ENCODE peak calls at places on chromosomes 5 and 9, in ten cellular contexts. One of them, this sample, is unnamed. For H3K27me3, the result is how much of the 10 kb centered on the place peaks cover.

GRCh38 chr5:4640793-4641192 is 499.3 kb upstream of the ADAMTS16 start:
- DNase-seq in spleen: no peak
- DNase-seq in HL-60: no peak
- DNase-seq in GM12878: no peak
- DNase-seq in keratinocyte: no peak
- DNase-seq in GM06990: no peak
- DNase-seq in PC-3: no peak
- DNase-seq in tibial artery: no peak
- DNase-seq in SJSA1: no peak
- DNase-seq in uterus: no peak
- DNase-seq in this sample: no peak

GRCh38 chr9:96453625-96454024 is 3.7 kb downstream of the HABP4 start:
- DNase-seq in tibial artery: no peak
- DNase-seq in HL-60: no peak
- DNase-seq in uterus: no peak
- DNase-seq in SJSA1: no peak
- DNase-seq in GM06990: no peak
- DNase-seq in PC-3: peak
- DNase-seq in keratinocyte: no peak
- DNase-seq in spleen: no peak
- DNase-seq in GM12878: no peak
- DNase-seq in this sample: peak

GRCh38 chr5:130135506-130135905 is 231.2 kb downstream of the CHSY3 start:
- DNase-seq in uterus: no peak
- DNase-seq in tibial artery: no peak
- DNase-seq in GM06990: no peak
- DNase-seq in keratinocyte: no peak
- DNase-seq in GM12878: no peak
- DNase-seq in SJSA1: no peak
- DNase-seq in HL-60: no peak
- DNase-seq in spleen: no peak
- DNase-seq in PC-3: peak
- DNase-seq in this sample: no peak

GRCh38 chr5:112063191-112063590 is 306.2 kb upstream of the NREP start:
- DNase-seq in uterus: no peak
- DNase-seq in GM06990: peak
- DNase-seq in SJSA1: no peak
- DNase-seq in tibial artery: no peak
- DNase-seq in spleen: no peak
- DNase-seq in PC-3: no peak
- DNase-seq in keratinocyte: no peak
- DNase-seq in HL-60: no peak
- DNase-seq in GM12878: no peak
- DNase-seq in this sample: no peak

GRCh38 chr5:67724412-67725135 is 491.0 kb upstream of the PIK3R1 start:
- DNase-seq in tibial artery: no peak
- DNase-seq in keratinocyte: no peak
- DNase-seq in SJSA1: no peak
- DNase-seq in HL-60: no peak
- DNase-seq in uterus: no peak
- DNase-seq in PC-3: no peak
- DNase-seq in GM12878: no peak
- DNase-seq in GM06990: no peak
- DNase-seq in spleen: no peak
- DNase-seq in this sample: no peak

GRCh38 chr9:3401556-3401955 is 124.2 kb downstream of the RFX3 start:
- DNase-seq in HL-60: no peak
- DNase-seq in spleen: no peak
- DNase-seq in SJSA1: no peak
- DNase-seq in GM06990: no peak
- DNase-seq in tibial artery: no peak
- DNase-seq in GM12878: no peak
- DNase-seq in PC-3: no peak
- DNase-seq in uterus: no peak
- DNase-seq in keratinocyte: no peak
- DNase-seq in this sample: no peak

GRCh38 chr5:136811086-136811485 is 445.7 kb upstream of the TRPC7 start:
- DNase-seq in uterus: no peak
- DNase-seq in tibial artery: no peak
- DNase-seq in GM06990: no peak
- DNase-seq in HL-60: no peak
- DNase-seq in keratinocyte: no peak
- DNase-seq in GM12878: no peak
- DNase-seq in PC-3: no peak
- DNase-seq in spleen: no peak
- DNase-seq in SJSA1: peak
- DNase-seq in this sample: no peak

GRCh38 chr9:86075132-86075807 is 24.1 kb downstream of the GOLM1 start:
- DNase-seq in GM06990: no peak
- DNase-seq in tibial artery: no peak
- DNase-seq in keratinocyte: no peak
- DNase-seq in GM12878: no peak
- DNase-seq in PC-3: no peak
- DNase-seq in spleen: no peak
- DNase-seq in uterus: no peak
- DNase-seq in SJSA1: no peak
- DNase-seq in HL-60: no peak
- DNase-seq in this sample: no peak

GRCh38 chr5:135750506-135750905 is 84.0 kb upstream of the SLC25A48 start:
- DNase-seq in uterus: no peak
- DNase-seq in GM06990: no peak
- DNase-seq in SJSA1: no peak
- DNase-seq in spleen: no peak
- DNase-seq in GM12878: no peak
- DNase-seq in PC-3: no peak
- DNase-seq in tibial artery: no peak
- DNase-seq in HL-60: no peak
- DNase-seq in keratinocyte: no peak
- DNase-seq in this sample: no peak

GRCh38 chr9:129725841-129726251 is 27.0 kb downstream of the PTGES start:
- DNase-seq in PC-3: no peak
- DNase-seq in uterus: no peak
- DNase-seq in SJSA1: peak
- DNase-seq in tibial artery: no peak
- DNase-seq in HL-60: no peak
- DNase-seq in keratinocyte: no peak
- DNase-seq in spleen: no peak
- DNase-seq in GM06990: no peak
- DNase-seq in GM12878: no peak
- DNase-seq in this sample: no peak

GRCh38 chr5:35089688-35090314 is 42.1 kb upstream of the AGXT2 start:
- DNase-seq in GM06990: peak
- DNase-seq in keratinocyte: no peak
- DNase-seq in uterus: peak
- DNase-seq in HL-60: peak
- DNase-seq in PC-3: peak
- DNase-seq in SJSA1: peak
- DNase-seq in tibial artery: peak
- DNase-seq in GM12878: peak
- DNase-seq in spleen: no peak
- DNase-seq in this sample: peak

GRCh38 chr9:91966503-91966902 is 16.5 kb upstream of the ROR2 start:
- DNase-seq in GM06990: no peak
- DNase-seq in uterus: no peak
- DNase-seq in SJSA1: no peak
- DNase-seq in tibial artery: no peak
- DNase-seq in HL-60: no peak
- DNase-seq in PC-3: no peak
- DNase-seq in keratinocyte: no peak
- DNase-seq in spleen: no peak
- DNase-seq in GM12878: no peak
- DNase-seq in this sample: no peak

GRCh38 chr9:127572961-127573727 is 38.9 kb upstream of the STXBP1 start:
- DNase-seq in HL-60: no peak
- DNase-seq in keratinocyte: no peak
- DNase-seq in GM12878: no peak
- DNase-seq in GM06990: no peak
- DNase-seq in tibial artery: peak
- DNase-seq in SJSA1: peak
- DNase-seq in PC-3: peak
- DNase-seq in uterus: no peak
- DNase-seq in spleen: no peak
- DNase-seq in this sample: no peak

GRCh38 chr9:23522952-23523351 is 303.1 kb downstream of the ELAVL2 start:
- DNase-seq in uterus: no peak
- DNase-seq in GM12878: no peak
- DNase-seq in PC-3: no peak
- DNase-seq in tibial artery: no peak
- DNase-seq in SJSA1: no peak
- DNase-seq in HL-60: no peak
- DNase-seq in GM06990: no peak
- DNase-seq in keratinocyte: no peak
- DNase-seq in spleen: no peak
- DNase-seq in this sample: no peak
- H3K4me3 ChIP-seq in uterus: no peak
- H3K4me3 ChIP-seq in GM12878: no peak
- H3K4me3 ChIP-seq in PC-3: no peak
- H3K4me3 ChIP-seq in tibial artery: no peak
- H3K4me3 ChIP-seq in SJSA1: no peak
- H3K4me3 ChIP-seq in HL-60: no peak
- H3K4me3 ChIP-seq in GM06990: no peak
- H3K4me3 ChIP-seq in keratinocyte: no peak
- H3K4me3 ChIP-seq in spleen: no peak
- H3K4me3 ChIP-seq in this sample: no peak

DNA sequence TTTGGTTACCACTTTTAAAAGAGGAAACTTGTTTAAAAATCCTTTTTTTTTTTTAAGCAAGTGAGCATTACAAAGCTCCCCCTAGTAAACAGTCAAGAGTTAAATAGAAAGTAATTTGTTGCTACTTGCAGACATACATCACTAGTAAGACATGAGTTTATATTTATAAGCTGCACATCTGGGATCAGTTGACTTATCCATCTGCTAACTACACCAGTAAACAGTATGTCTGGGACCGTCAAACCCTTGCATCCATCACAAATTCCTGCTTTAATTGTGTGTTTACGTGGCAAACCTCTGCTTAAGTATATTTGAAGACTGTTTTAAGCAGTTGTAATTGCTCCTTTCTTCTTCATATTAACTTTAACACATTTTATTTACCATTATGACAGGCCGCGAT is 146.8 kb downstream of the EBF1 start:
- DNase-seq in uterus: no peak
- DNase-seq in spleen: no peak
- DNase-seq in keratinocyte: no peak
- DNase-seq in SJSA1: peak
- DNase-seq in tibial artery: no peak
- DNase-seq in HL-60: no peak
- DNase-seq in GM06990: no peak
- DNase-seq in PC-3: no peak
- DNase-seq in GM12878: no peak
- DNase-seq in this sample: no peak
- H3K27me3 ChIP-seq in uterus: under half
- H3K27me3 ChIP-seq in spleen: under half
- H3K27me3 ChIP-seq in keratinocyte: under half
- H3K27me3 ChIP-seq in SJSA1: under half
- H3K27me3 ChIP-seq in tibial artery: under half
- H3K27me3 ChIP-seq in HL-60: under half
- H3K27me3 ChIP-seq in GM06990: under half
- H3K27me3 ChIP-seq in PC-3: under half
- H3K27me3 ChIP-seq in GM12878: under half
- H3K27me3 ChIP-seq in this sample: under half

DNA sequence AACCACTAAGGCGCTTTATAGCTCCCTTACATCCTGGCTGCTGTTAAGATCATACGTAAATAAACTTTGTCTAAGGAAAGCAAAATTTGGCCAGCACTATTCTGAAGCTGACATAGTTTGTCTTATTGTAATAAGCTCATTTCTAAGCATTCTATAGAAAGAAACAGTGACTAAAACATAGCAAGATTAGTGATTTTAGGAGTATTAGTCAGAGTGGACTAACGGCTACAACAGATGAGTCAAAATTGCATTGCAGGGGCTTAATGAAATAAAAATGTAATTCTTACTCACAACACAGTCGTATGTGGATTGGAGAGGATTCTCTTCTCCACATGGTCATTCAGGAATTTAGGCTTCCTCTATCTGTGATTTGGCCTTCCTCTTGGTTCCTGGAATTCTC is 347.6 kb downstream of the GADD45G start:
- DNase-seq in PC-3: no peak
- DNase-seq in spleen: no peak
- DNase-seq in tibial artery: no peak
- DNase-seq in keratinocyte: no peak
- DNase-seq in GM06990: no peak
- DNase-seq in SJSA1: peak
- DNase-seq in GM12878: no peak
- DNase-seq in HL-60: no peak
- DNase-seq in uterus: no peak
- DNase-seq in this sample: no peak
- H3K4me3 ChIP-seq in PC-3: no peak
- H3K4me3 ChIP-seq in spleen: no peak
- H3K4me3 ChIP-seq in tibial artery: no peak
- H3K4me3 ChIP-seq in keratinocyte: no peak
- H3K4me3 ChIP-seq in GM06990: no peak
- H3K4me3 ChIP-seq in SJSA1: no peak
- H3K4me3 ChIP-seq in GM12878: no peak
- H3K4me3 ChIP-seq in HL-60: no peak
- H3K4me3 ChIP-seq in uterus: no peak
- H3K4me3 ChIP-seq in this sample: no peak

GRCh38 chr9:99824378-99825157 is 2.9 kb downstream of the NR4A3 start:
- DNase-seq in spleen: peak
- DNase-seq in GM06990: peak
- DNase-seq in SJSA1: no peak
- DNase-seq in PC-3: no peak
- DNase-seq in GM12878: no peak
- DNase-seq in tibial artery: no peak
- DNase-seq in keratinocyte: no peak
- DNase-seq in uterus: peak
- DNase-seq in HL-60: no peak
- DNase-seq in this sample: peak
- H3K27me3 ChIP-seq in spleen: under half
- H3K27me3 ChIP-seq in GM06990: under half
- H3K27me3 ChIP-seq in SJSA1: under half
- H3K27me3 ChIP-seq in PC-3: under half
- H3K27me3 ChIP-seq in GM12878: under half
- H3K27me3 ChIP-seq in tibial artery: under half
- H3K27me3 ChIP-seq in keratinocyte: half or more
- H3K27me3 ChIP-seq in uterus: under half
- H3K27me3 ChIP-seq in HL-60: half or more
- H3K27me3 ChIP-seq in this sample: under half

This sample was measured in adrenal gland.